ENCODE peak calls at places on chromosomes 3 and 15, in nine cellular contexts. S is brain microvascular endothelial cell; K is tibial nerve; E is astrocyte; Y is CD8-positive, alpha-beta memory T cell; A is SJSA1; C is Peyer's patch; J is PC-3; H is right lobe of liver. L is an unnamed sample.

GRCh38 chr3:11154036-11154952 is at the start of gene HRH1:
- DNase-seq in S (no peak), K (no peak), E (no peak), Y (no peak), A (peak), C (no peak), J (peak), H (no peak), L (no peak)

GRCh38 chr3:107543666-107544065 is 20.9 kb downstream of the BBX start:
- DNase-seq in S (no peak), K (no peak), E (no peak), Y (no peak), A (no peak), C (no peak), J (peak), H (no peak), L (no peak)

GRCh38 chr15:73794501-73795133 is 41.5 kb upstream of the INSYN1 start:
- DNase-seq in S (peak), K (no peak), E (peak), Y (no peak), A (no peak), C (no peak), J (peak), H (no peak), L (no peak)

GRCh38 chr15:24745276-24745675 is 69.7 kb downstream of the NPAP1 start:
- DNase-seq in S (no peak), K (no peak), E (no peak), Y (no peak), A (no peak), C (no peak), J (no peak), H (no peak), L (no peak)

GRCh38 chr3:197878427-197878826 is 71.6 kb upstream of the RPL35A start:
- DNase-seq in S (no peak), K (no peak), E (peak), Y (no peak), A (no peak), C (no peak), J (no peak), H (no peak), L (no peak)

GRCh38 chr3:153221748-153222162 is 59.7 kb downstream of the RAP2B start:
- DNase-seq in S (peak), K (peak), E (peak), Y (peak), A (peak), C (peak), J (peak), H (peak), L (peak)

GRCh38 chr3:9468460-9468859 is 71.0 kb downstream of the SETD5 start:
- DNase-seq in S (peak), K (no peak), E (no peak), Y (no peak), A (no peak), C (no peak), J (no peak), H (no peak), L (no peak)

GRCh38 chr15:41648770-41649169 is 11.4 kb upstream of the MGA start:
- DNase-seq in S (peak), K (no peak), E (peak), Y (no peak), A (no peak), C (no peak), J (no peak), H (no peak), L (peak)

GRCh38 chr3:187207624-187208023 is 10.3 kb downstream of the RTP1 start:
- DNase-seq in S (no peak), K (no peak), E (peak), Y (no peak), A (no peak), C (no peak), J (no peak), H (no peak), L (no peak)

GRCh38 chr3:27425896-27426565 is 56.8 kb upstream of the NEK10 start:
- DNase-seq in S (no peak), K (no peak), E (no peak), Y (no peak), A (no peak), C (no peak), J (no peak), H (no peak), L (no peak)

GRCh38 chr3:94269763-94270162 is 206.9 kb downstream of the NSUN3 start:
- DNase-seq in S (peak), K (no peak), E (peak), Y (no peak), A (peak), C (no peak), J (no peak), H (no peak), L (peak)

GRCh38 chr15:40594429-40594836 is 384 bp downstream of the KNL1 start:
- DNase-seq in S (peak), K (no peak), E (peak), Y (no peak), A (no peak), C (peak), J (peak), H (peak), L (no peak)

GRCh38 chr3:154243353-154243752 is 80.9 kb downstream of the DHX36 start:
- DNase-seq in S (peak), K (no peak), E (peak), Y (no peak), A (no peak), C (no peak), J (peak), H (no peak), L (peak)

GRCh38 chr3:53150247-53151085 is 10.5 kb upstream of the PRKCD start:
- DNase-seq in S (no peak), K (no peak), E (no peak), Y (no peak), A (no peak), C (no peak), J (peak), H (peak), L (no peak)

GRCh38 chr3:40829876-40830275 is 305.1 kb downstream of the ZNF621 start:
- DNase-seq in S (no peak), K (no peak), E (no peak), Y (no peak), A (no peak), C (no peak), J (no peak), H (no peak), L (no peak)

GRCh38 chr3:33218446-33219174 is at the start of gene SUSD5:
- DNase-seq in S (peak), K (no peak), E (peak), Y (no peak), A (peak), C (no peak), J (no peak), H (no peak), L (no peak)
- H3K27ac ChIP-seq in S (no peak), K (no peak), E (no peak), Y (no peak), A (peak), C (no peak), J (no peak), H (no peak), L (no peak)

GRCh38 chr3:12993623-12994356 is 79.4 kb downstream of the IQSEC1 start:
- DNase-seq in S (no peak), K (no peak), E (no peak), Y (no peak), A (no peak), C (no peak), J (peak), H (no peak), L (no peak)
- H3K27ac ChIP-seq in S (no peak), K (peak), E (no peak), Y (peak), A (no peak), C (peak), J (no peak), H (no peak), L (no peak)

DNA sequence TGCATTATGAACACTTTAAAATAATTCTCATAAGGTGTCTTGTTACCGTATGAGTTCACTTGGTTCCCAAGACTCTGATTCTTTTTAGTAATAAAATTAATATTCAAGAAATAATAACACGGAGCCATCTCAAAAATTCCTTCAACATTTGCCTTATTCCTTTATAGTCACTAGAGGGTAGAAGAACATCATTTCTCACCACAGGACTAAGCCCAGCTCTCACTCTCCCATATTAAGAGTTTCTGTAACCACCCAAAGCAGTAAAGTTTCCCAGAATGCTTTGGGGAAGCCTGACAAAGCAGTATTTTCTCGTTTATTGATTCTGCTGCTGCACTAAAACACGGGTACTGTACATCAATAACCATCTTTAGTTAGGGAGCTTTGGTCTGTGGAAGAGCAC is 114.9 kb downstream of the MCTP2 start:
- DNase-seq in S (no peak), K (no peak), E (no peak), Y (no peak), A (no peak), C (no peak), J (peak), H (no peak), L (no peak)
- H3K27ac ChIP-seq in S (no peak), K (no peak), E (no peak), Y (no peak), A (no peak), C (no peak), J (no peak), H (no peak), L (no peak)

GRCh38 chr3:142999881-143000280 is 1.5 kb upstream of the U2SURP start:
- DNase-seq in S (no peak), K (no peak), E (peak), Y (no peak), A (no peak), C (no peak), J (peak), H (no peak), L (peak)

GRCh38 chr3:142997330-142997729 is 4.0 kb upstream of the U2SURP start:
- DNase-seq in S (no peak), K (no peak), E (peak), Y (no peak), A (no peak), C (no peak), J (no peak), H (no peak), L (no peak)

GRCh38 chr3:143000525-143000924 is 845 bp upstream of the U2SURP start:
- DNase-seq in S (peak), K (no peak), E (peak), Y (no peak), A (peak), C (no peak), J (peak), H (no peak), L (peak)

GRCh38 chr3:143001034-143001368 is 369 bp upstream of the U2SURP start:
- DNase-seq in S (no peak), K (no peak), E (no peak), Y (no peak), A (no peak), C (no peak), J (no peak), H (no peak), L (no peak)

GRCh38 chr3:142998439-142998838 is 2.9 kb upstream of the U2SURP start:
- DNase-seq in S (no peak), K (no peak), E (peak), Y (no peak), A (no peak), C (no peak), J (no peak), H (no peak), L (no peak)
- H3K27ac ChIP-seq in S (no peak), K (no peak), E (no peak), Y (no peak), A (no peak), C (no peak), J (no peak), H (no peak), L (no peak)

DNA sequence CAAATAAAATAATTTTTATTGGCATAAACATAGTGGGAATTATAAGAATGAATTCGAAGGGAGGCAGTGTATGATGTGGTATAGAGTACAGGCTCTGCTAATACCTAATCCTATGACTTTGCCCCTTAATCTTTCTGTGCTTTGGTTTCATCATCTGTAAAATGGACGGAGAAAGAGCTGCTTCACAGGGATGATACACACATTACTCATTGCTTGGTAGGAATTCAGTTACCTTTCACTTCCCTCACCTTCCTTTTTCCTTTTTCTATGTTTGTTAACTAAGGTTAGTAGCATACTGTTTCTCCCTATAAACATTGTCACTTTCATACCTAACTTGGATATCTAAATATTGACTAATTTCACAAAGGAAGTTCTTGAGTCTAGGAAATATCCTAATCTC is 36.2 kb downstream of the LEKR1 start:
- DNase-seq in S (no peak), K (no peak), E (no peak), Y (no peak), A (no peak), C (no peak), J (peak), H (no peak), L (peak)
- H3K27ac ChIP-seq in S (no peak), K (no peak), E (no peak), Y (no peak), A (no peak), C (no peak), J (peak), H (no peak), L (peak)

GRCh38 chr3:97910931-97911351 is 61.3 kb downstream of the RIOX2 start:
- DNase-seq in S (no peak), K (no peak), E (no peak), Y (peak), A (no peak), C (no peak), J (no peak), H (no peak), L (no peak)
- H3K27ac ChIP-seq in S (no peak), K (no peak), E (no peak), Y (peak), A (no peak), C (no peak), J (no peak), H (no peak), L (no peak)

GRCh38 chr15:89776274-89777072 is at the start of gene MESP2:
- DNase-seq in S (peak), K (peak), E (peak), Y (no peak), A (peak), C (peak), J (peak), H (peak), L (no peak)
- H3K27ac ChIP-seq in S (no peak), K (no peak), E (no peak), Y (no peak), A (no peak), C (no peak), J (peak), H (peak), L (no peak)

GRCh38 chr15:49101536-49101935 is 53.9 kb downstream of the COPS2 start:
- DNase-seq in S (peak), K (no peak), E (peak), Y (no peak), A (peak), C (no peak), J (no peak), H (no peak), L (no peak)

GRCh38 chr15:49103002-49103401 is 52.4 kb downstream of the COPS2 start:
- DNase-seq in S (peak), K (no peak), E (peak), Y (no peak), A (no peak), C (no peak), J (no peak), H (no peak), L (no peak)

DNA sequence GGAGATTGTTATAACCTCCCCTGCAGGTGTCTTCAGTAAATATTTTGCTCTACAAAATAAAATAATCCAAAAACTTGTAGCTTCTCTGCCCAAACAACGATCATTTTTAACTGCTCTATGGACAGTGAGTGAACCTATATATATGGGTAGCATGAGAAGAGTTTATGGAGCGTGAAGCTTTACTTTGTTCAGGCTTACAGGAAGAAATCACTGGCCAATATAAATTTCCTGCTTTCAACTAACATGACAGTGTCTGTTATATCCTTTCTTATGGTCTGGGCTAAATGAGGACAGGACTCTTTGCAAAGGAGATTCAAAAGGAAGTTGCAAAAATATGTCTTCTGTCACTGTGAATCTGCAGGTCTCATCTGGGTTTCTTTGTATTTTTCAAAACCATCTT is 51.7 kb downstream of the COPS2 start:
- DNase-seq in S (no peak), K (no peak), E (no peak), Y (no peak), A (no peak), C (no peak), J (no peak), H (no peak), L (no peak)
- H3K27ac ChIP-seq in S (no peak), K (no peak), E (no peak), Y (no peak), A (no peak), C (no peak), J (no peak), H (no peak), L (no peak)

DNA sequence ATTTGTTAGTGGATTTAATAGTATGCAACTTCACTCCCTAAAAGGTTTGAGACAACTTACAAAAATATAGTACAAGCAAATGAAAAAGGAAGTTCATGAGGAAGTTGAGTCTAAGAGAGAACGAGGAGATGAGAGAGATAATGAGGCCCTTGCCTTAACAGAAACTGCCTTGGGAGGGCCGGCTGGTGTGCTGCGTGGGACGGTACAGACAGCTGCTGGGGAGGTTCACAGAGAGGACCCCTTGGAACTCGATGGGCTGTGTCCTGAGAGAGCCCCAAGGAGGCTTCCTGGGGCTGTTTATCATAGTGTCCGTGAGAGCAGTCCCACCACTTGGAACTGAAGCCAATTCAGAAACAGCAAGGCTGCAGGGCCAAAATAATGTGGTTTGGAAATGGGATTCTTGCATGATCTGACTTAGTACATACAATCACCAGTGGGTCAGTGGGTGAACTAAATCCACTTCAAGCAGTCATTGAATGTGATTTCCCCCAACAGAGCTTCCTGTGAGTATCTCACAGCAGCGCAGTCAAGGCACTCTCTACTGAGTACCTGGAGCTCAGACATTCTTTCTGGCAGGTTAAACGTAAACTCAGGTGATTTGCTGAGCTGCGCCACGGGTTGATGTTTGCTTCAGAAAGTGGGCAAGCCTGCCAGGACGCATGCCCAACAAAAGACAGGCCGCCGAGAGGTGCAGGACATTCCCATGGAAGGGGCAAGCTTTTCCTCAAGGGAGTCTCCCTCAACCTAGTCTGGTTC is 90.8 kb downstream of the CRTC3 start:
- DNase-seq in S (no peak), K (no peak), E (no peak), Y (no peak), A (no peak), C (peak), J (no peak), H (no peak), L (no peak)
- H3K27ac ChIP-seq in S (no peak), K (no peak), E (no peak), Y (no peak), A (no peak), C (no peak), J (no peak), H (no peak), L (no peak)

GRCh38 chr15:83199288-83199687 is 8.3 kb downstream of the HDGFL3 start:
- DNase-seq in S (no peak), K (no peak), E (no peak), Y (no peak), A (no peak), C (no peak), J (no peak), H (no peak), L (no peak)
- H3K27ac ChIP-seq in S (no peak), K (no peak), E (no peak), Y (no peak), A (no peak), C (no peak), J (no peak), H (no peak), L (no peak)